ENCODE peak calls at places on chromosomes 13 and 19, in six cellular contexts. S is Peyer's patch, L is heart left ventricle, A is cardiac fibroblast, V is lower lobe of right lung, F is upper lobe of right lung. T is an unnamed sample.

GRCh38 chr13:26132756-26133155 is 80.9 kb upstream of the SHISA2 start:
- DNase-seq in V (no peak), L (no peak), S (no peak), F (no peak), A (peak), T (no peak)

GRCh38 chr19:43809762-43810696 is 7.8 kb upstream of the LYPD5 start:
- DNase-seq in V (no peak), A (peak), L (no peak), S (no peak), F (no peak), T (peak)

GRCh38 chr13:92172191-92172590 is 773.8 kb downstream of the GPC5 start:
- DNase-seq in V (no peak), A (no peak), L (no peak), S (no peak), F (no peak), T (no peak)

GRCh38 chr13:78780708-78781107 is 121.8 kb upstream of the OBI1 start:
- DNase-seq in V (no peak), L (no peak), A (no peak), F (no peak), S (no peak), T (no peak)

GRCh38 chr19:5691205-5691929 is 1.3 kb downstream of the RPL36 start:
- DNase-seq in S (peak), V (peak), F (peak), L (peak), A (peak), T (no peak)

GRCh38 chr13:60881507-60881906 is 484.5 kb downstream of the TDRD3 start:
- DNase-seq in L (no peak), S (no peak), A (no peak), F (no peak), V (no peak), T (no peak)

GRCh38 chr13:87536899-87537298 is 134.3 kb upstream of the SLITRK5 start:
- DNase-seq in A (no peak), V (no peak), L (no peak), S (no peak), F (no peak), T (no peak)

GRCh38 chr19:16828990-16829821 is at the start of gene SIN3B:
- DNase-seq in L (peak), A (peak), F (peak), S (peak), V (peak), T (peak)

GRCh38 chr13:37175996-37176395 is 70.5 kb upstream of the CSNK1A1L start:
- DNase-seq in F (no peak), L (no peak), S (no peak), V (no peak), A (peak), T (peak)

GRCh38 chr19:12047868-12048267 is 4.9 kb downstream of the ZNF878 start:
- DNase-seq in V (no peak), S (no peak), L (no peak), A (no peak), F (no peak), T (no peak)

GRCh38 chr19:45376045-45376724 is 5.8 kb upstream of the ERCC2 start:
- DNase-seq in A (peak), V (no peak), S (no peak), F (no peak), L (peak), T (peak)

GRCh38 chr19:45125975-45126493 is 33.1 kb downstream of the PPP1R37 start:
- DNase-seq in L (peak), S (peak), V (peak), F (peak), A (peak), T (no peak)

GRCh38 chr13:92414851-92415250 is 811.8 kb upstream of the GPC6 start:
- DNase-seq in L (no peak), F (no peak), V (no peak), A (no peak), S (no peak), T (no peak)

GRCh38 chr13:36029171-36029570 is 102.0 kb downstream of the DCLK1 start:
- DNase-seq in L (no peak), A (peak), V (no peak), F (no peak), S (no peak), T (no peak)

GRCh38 chr13:29654807-29655547 is 59.5 kb upstream of the SLC7A1 start:
- DNase-seq in A (no peak), F (no peak), L (no peak), V (no peak), S (no peak), T (peak)

GRCh38 chr13:22432690-22433089 is 748.1 kb upstream of the SGCG start:
- DNase-seq in L (no peak), A (no peak), F (no peak), V (no peak), S (no peak), T (no peak)

GRCh38 chr13:112776354-112776753 is 86.5 kb downstream of the ATP11A start:
- DNase-seq in V (no peak), F (no peak), L (no peak), A (no peak), S (no peak), T (no peak)

GRCh38 chr19:58544591-58545285 is 874 bp downstream of the TRIM28 start:
- DNase-seq in L (no peak), V (peak), S (no peak), A (peak), F (peak), T (no peak)

GRCh38 chr13:65330691-65331090 is 1899.4 kb downstream of the PCDH9 start:
- DNase-seq in A (no peak), S (no peak), V (no peak), F (no peak), L (no peak), T (no peak)

DNA sequence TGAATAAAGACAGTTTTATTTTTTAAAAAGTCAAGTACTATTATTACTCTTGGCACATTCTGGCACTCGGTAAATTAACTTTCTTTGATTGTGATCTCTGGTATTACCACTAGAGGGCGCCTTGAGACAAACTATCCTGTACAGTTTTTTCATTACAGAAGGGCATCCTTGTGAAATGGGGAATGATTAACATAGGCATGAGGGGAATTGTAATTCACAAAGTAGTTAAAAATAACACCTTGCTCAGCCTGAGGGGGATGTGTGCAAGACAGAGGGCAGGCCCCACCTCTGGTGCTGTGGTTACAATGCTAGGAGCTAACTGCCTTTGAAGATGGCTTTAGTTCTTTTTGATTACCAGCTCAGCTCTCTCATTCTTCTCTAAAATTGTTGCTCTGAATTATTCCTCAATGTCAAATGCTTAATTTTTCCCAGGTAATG is 24.2 kb upstream of the C1QTNF9B start:
- DNase-seq in S (no peak), F (no peak), A (peak), L (no peak), V (no peak), T (peak)
- TF ChIP-seq CTCF in S (peak), F (peak), A (peak), L (peak), V (peak), T (peak)

DNA sequence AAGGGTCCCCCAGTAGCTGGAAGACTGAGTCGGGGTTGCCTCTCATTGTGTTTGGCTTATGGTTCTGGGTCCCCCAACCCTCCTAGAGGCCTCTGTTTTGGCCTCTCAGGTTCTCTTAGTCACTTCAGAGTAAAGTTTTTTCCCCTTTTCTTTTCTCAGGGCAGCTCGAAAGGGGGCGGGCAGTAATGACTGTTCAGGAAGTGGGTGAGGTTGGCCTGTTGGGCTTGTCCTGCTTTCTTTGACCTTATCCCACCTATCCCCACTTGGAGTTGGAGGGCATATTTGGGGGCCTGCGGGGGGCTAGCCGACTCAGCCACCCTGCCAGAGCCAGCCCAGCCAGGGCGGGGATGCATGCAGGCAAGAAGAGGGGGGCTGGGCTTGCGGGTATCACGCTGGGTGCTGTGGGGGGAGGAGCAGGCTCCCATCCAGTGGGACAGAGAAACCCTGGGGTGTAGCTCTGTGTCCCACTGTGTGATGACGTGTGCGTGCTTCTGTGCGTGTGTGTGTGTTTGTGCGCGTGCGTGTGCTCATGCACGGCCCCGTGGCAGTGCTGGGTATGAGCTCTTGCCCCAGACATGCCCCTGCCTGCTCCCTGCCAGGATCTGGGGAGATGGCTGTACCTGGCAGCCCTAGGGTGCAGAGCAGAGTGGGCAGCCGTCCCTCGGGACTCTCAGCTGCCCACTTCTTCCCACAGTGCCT is 1.4 kb downstream of the CIC start:
- DNase-seq in L (peak), S (peak), F (peak), V (peak), A (peak), T (peak)
- H3K4me3 ChIP-seq in L (peak), S (peak), F (peak), V (peak), A (peak), T (peak)

GRCh38 chr13:97344250-97345175 is 89.5 kb upstream of the RAP2A start:
- DNase-seq in A (peak), F (no peak), V (peak), L (peak), S (no peak), T (no peak)
- TF ChIP-seq CTCF in A (peak), F (peak), V (peak), L (peak), S (peak), T (peak)

GRCh38 chr19:54420068-54420382 is 4.8 kb downstream of the TTYH1 start:
- DNase-seq in V (no peak), A (no peak), F (no peak), L (no peak), S (no peak), T (no peak)
- H3K4me3 ChIP-seq in V (no peak), A (no peak), F (no peak), L (peak), S (no peak), T (no peak)

T was measured in AG09309.